ENCODE peak calls at places on chromosomes 16 and 17, in eight cellular contexts. J is tibial artery; D is H9; T is CD8-positive, alpha-beta T cell; C is lung; Q is GM23248; L is CD8-positive, alpha-beta memory T cell; U is right lobe of liver. E is an unnamed sample. For H3K9me3, the result is how much of the 10 kb centered on the place peaks cover.

GRCh38 chr16:56684256-56684925 is 2.1 kb downstream of the MT1X start:
- DNase-seq in J (no peak), D (no peak), T (no peak), C (no peak), Q (no peak), L (no peak), U (peak), E (no peak)

GRCh38 chr17:43332211-43332610 is 66.6 kb upstream of the ARL4D start:
- DNase-seq in J (no peak), D (no peak), T (no peak), C (no peak), Q (no peak), L (no peak), U (no peak), E (no peak)

GRCh38 chr16:70508752-70509151 is 14.6 kb downstream of the COG4 start:
- DNase-seq in J (no peak), D (no peak), T (no peak), C (no peak), Q (no peak), L (no peak), U (no peak), E (no peak)

GRCh38 chr16:74226361-74226979 is 70.1 kb upstream of the PSMD7 start:
- DNase-seq in J (no peak), D (no peak), T (no peak), C (no peak), Q (peak), L (no peak), U (no peak), E (no peak)

GRCh38 chr16:69563605-69564580 is 1.9 kb upstream of the NFAT5 start:
- DNase-seq in J (no peak), D (no peak), T (peak), C (no peak), Q (peak), L (peak), U (no peak), E (peak)

GRCh38 chr16:74169687-74170522 is 126.7 kb upstream of the PSMD7 start:
- DNase-seq in J (no peak), D (no peak), T (no peak), C (no peak), Q (peak), L (no peak), U (no peak), E (no peak)

GRCh38 chr17:72691601-72692000 is 400.9 kb downstream of the SLC39A11 start:
- DNase-seq in J (no peak), D (no peak), T (no peak), C (no peak), Q (peak), L (no peak), U (no peak), E (no peak)

GRCh38 chr16:11163761-11164261 is 92.2 kb downstream of the SOCS1 start:
- DNase-seq in J (no peak), D (no peak), T (no peak), C (no peak), Q (no peak), L (no peak), U (no peak), E (no peak)

GRCh38 chr17:80872999-80873951 is 118.4 kb upstream of the CHMP6 start:
- DNase-seq in J (no peak), D (peak), T (no peak), C (no peak), Q (peak), L (no peak), U (peak), E (no peak)

GRCh38 chr17:76354747-76355310 is 1.1 kb upstream of the PRPSAP1 start:
- DNase-seq in J (no peak), D (no peak), T (no peak), C (no peak), Q (peak), L (no peak), U (no peak), E (no peak)

GRCh38 chr17:28471531-28472342 is 1.7 kb upstream of the SLC13A2 start:
- DNase-seq in J (no peak), D (no peak), T (no peak), C (no peak), Q (no peak), L (no peak), U (no peak), E (no peak)

GRCh38 chr16:49281843-49282642 is 405 bp upstream of the CBLN1 start:
- DNase-seq in J (peak), D (peak), T (no peak), C (peak), Q (peak), L (no peak), U (peak), E (no peak)

GRCh38 chr17:74959826-74960738 is 12.5 kb downstream of the HID1 start:
- DNase-seq in J (no peak), D (peak), T (no peak), C (no peak), Q (peak), L (no peak), U (no peak), E (no peak)

GRCh38 chr16:19837984-19838707 is 46.5 kb downstream of the GPRC5B start:
- DNase-seq in J (no peak), D (peak), T (no peak), C (no peak), Q (no peak), L (no peak), U (no peak), E (no peak)

GRCh38 chr17:64741038-64741641 is 79.0 kb upstream of the SMURF2 start:
- DNase-seq in J (peak), D (no peak), T (no peak), C (peak), Q (peak), L (no peak), U (no peak), E (no peak)

GRCh38 chr17:17626840-17627239 is 35.3 kb upstream of the PEMT start:
- DNase-seq in J (no peak), D (no peak), T (no peak), C (no peak), Q (no peak), L (no peak), U (no peak), E (no peak)

GRCh38 chr17:63578027-63578768 is 22.5 kb upstream of the TACO1 start:
- DNase-seq in J (no peak), D (no peak), T (no peak), C (no peak), Q (no peak), L (no peak), U (no peak), E (no peak)

GRCh38 chr16:17474037-17474436 is 3.3 kb upstream of the XYLT1 start:
- DNase-seq in J (no peak), D (no peak), T (no peak), C (no peak), Q (peak), L (no peak), U (no peak), E (no peak)

GRCh38 chr17:46977348-46977747 is 1.7 kb downstream of the RPRML start:
- DNase-seq in J (no peak), D (peak), T (no peak), C (no peak), Q (peak), L (no peak), U (no peak), E (no peak)

GRCh38 chr16:58418601-58419000 is 26.3 kb downstream of the GINS3 start:
- DNase-seq in J (no peak), D (no peak), T (no peak), C (no peak), Q (peak), L (no peak), U (no peak), E (no peak)

GRCh38 chr17:34706029-34706428 is 126.6 kb downstream of the TMEM132E start:
- DNase-seq in J (no peak), D (peak), T (no peak), C (no peak), Q (peak), L (no peak), U (no peak), E (no peak)

GRCh38 chr16:3022208-3022696 is 1.5 kb downstream of the HCFC1R1 start:
- DNase-seq in J (peak), D (peak), T (peak), C (peak), Q (peak), L (peak), U (no peak), E (peak)

GRCh38 chr16:53744449-53744848 is 40.5 kb downstream of the FTO start:
- DNase-seq in J (no peak), D (peak), T (peak), C (no peak), Q (no peak), L (no peak), U (no peak), E (no peak)

GRCh38 chr17:74339537-74340195 is 13.6 kb downstream of the KIF19 start:
- DNase-seq in J (no peak), D (no peak), T (no peak), C (no peak), Q (no peak), L (no peak), U (no peak), E (no peak)

GRCh38 chr17:76405967-76406647 is 21.7 kb downstream of the SPHK1 start:
- DNase-seq in J (no peak), D (no peak), T (no peak), C (no peak), Q (peak), L (no peak), U (no peak), E (no peak)

GRCh38 chr17:5226940-5227878 is 7.5 kb downstream of the SCIMP start:
- DNase-seq in J (no peak), D (no peak), T (peak), C (peak), Q (no peak), L (peak), U (no peak), E (no peak)

GRCh38 chr16:17320009-17320408 is 150.8 kb downstream of the XYLT1 start:
- DNase-seq in J (no peak), D (no peak), T (no peak), C (no peak), Q (no peak), L (no peak), U (no peak), E (no peak)

GRCh38 chr17:3828151-3828851 is 17.7 kb downstream of the NCBP3 start:
- DNase-seq in J (no peak), D (no peak), T (no peak), C (no peak), Q (no peak), L (no peak), U (no peak), E (no peak)

GRCh38 chr17:40491486-40491885 is 9.9 kb downstream of the TNS4 start:
- DNase-seq in J (no peak), D (peak), T (no peak), C (no peak), Q (no peak), L (no peak), U (no peak), E (no peak)

GRCh38 chr16:29909398-29909797 is 9.1 kb downstream of the ASPHD1 start:
- DNase-seq in J (no peak), D (no peak), T (no peak), C (no peak), Q (peak), L (no peak), U (no peak), E (no peak)

GRCh38 chr17:38852771-38853291 is 690 bp downstream of the RPL23 start:
- DNase-seq in J (no peak), D (no peak), T (peak), C (no peak), Q (peak), L (no peak), U (no peak), E (peak)

GRCh38 chr16:59604331-59604730 is 870.2 kb upstream of the GOT2 start:
- DNase-seq in J (no peak), D (no peak), T (no peak), C (no peak), Q (peak), L (no peak), U (no peak), E (no peak)

GRCh38 chr17:82948081-82948511 is 108.3 kb upstream of the ZNF750 start:
- DNase-seq in J (no peak), D (no peak), T (no peak), C (no peak), Q (no peak), L (no peak), U (peak), E (no peak)
- H3K9me3 ChIP-seq in J (under half), D (half or more), T (under half), C (under half), Q (under half), L (under half), U (under half), E (under half)

GRCh38 chr16:31913668-31914067 is 40.1 kb downstream of the ZNF267 start:
- DNase-seq in J (no peak), D (no peak), T (no peak), C (no peak), Q (no peak), L (no peak), U (no peak), E (no peak)
- H3K9me3 ChIP-seq in J (under half), D (half or more), T (half or more), C (under half), Q (under half), L (half or more), U (half or more), E (half or more)

GRCh38 chr17:83175551-83176271 is 96.3 kb downstream of the METRNL start:
- DNase-seq in J (no peak), D (no peak), T (no peak), C (peak), Q (no peak), L (no peak), U (peak), E (no peak)

GRCh38 chr17:83176956-83177583 is 97.7 kb downstream of the METRNL start:
- DNase-seq in J (no peak), D (no peak), T (no peak), C (peak), Q (no peak), L (no peak), U (peak), E (no peak)

GRCh38 chr17:83174859-83175550 is 95.6 kb downstream of the METRNL start:
- DNase-seq in J (no peak), D (no peak), T (no peak), C (no peak), Q (no peak), L (no peak), U (peak), E (no peak)

GRCh38 chr17:83177611-83178532 is 98.5 kb downstream of the METRNL start:
- DNase-seq in J (no peak), D (peak), T (no peak), C (peak), Q (no peak), L (no peak), U (peak), E (no peak)

GRCh38 chr17:83176272-83176955 is 97.0 kb downstream of the METRNL start:
- DNase-seq in J (no peak), D (no peak), T (no peak), C (peak), Q (no peak), L (no peak), U (peak), E (no peak)
- H3K9me3 ChIP-seq in J (under half), D (under half), T (under half), C (under half), Q (under half), L (under half), U (under half), E (under half)

GRCh38 chr16:35747658-35748455 is 2288.4 kb downstream of the TP53TG3F start:
- DNase-seq in J (no peak), D (no peak), T (no peak), C (no peak), Q (no peak), L (no peak), U (no peak), E (no peak)

GRCh38 chr16:35750157-35750689 is 2290.8 kb downstream of the TP53TG3F start:
- DNase-seq in J (no peak), D (no peak), T (no peak), C (peak), Q (no peak), L (no peak), U (no peak), E (no peak)

GRCh38 chr16:35746963-35747657 is 2287.7 kb downstream of the TP53TG3F start:
- DNase-seq in J (no peak), D (no peak), T (no peak), C (no peak), Q (no peak), L (no peak), U (no peak), E (no peak)

GRCh38 chr16:35749253-35750141 is 2290.1 kb downstream of the TP53TG3F start:
- DNase-seq in J (no peak), D (no peak), T (no peak), C (peak), Q (no peak), L (no peak), U (no peak), E (no peak)

GRCh38 chr16:35748621-35749252 is 2289.3 kb downstream of the TP53TG3F start:
- DNase-seq in J (no peak), D (no peak), T (no peak), C (no peak), Q (no peak), L (no peak), U (no peak), E (no peak)
- H3K9me3 ChIP-seq in J (under half), D (half or more), T (under half), C (under half), Q (under half), L (under half), U (under half), E (under half)

DNA sequence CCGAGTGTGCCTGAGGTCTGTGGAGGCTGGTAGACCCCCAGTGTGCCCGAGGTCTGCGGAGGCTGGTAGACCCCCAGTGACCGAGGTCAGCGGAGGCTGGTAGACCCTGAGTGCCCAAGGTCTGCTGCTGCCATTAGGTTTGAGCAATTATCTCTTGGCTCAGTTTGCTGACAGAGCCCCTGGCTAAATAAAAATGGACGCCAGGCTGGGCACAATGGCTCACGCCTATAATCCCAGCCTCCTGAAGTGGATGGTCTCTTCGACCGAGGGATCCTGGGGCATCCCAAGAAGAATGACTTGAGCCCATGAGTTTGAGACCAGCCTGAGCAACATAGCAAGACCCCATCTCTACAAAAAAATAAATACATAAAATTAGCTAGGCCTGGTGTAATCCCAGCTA is 98.7 kb upstream of the ZNF469 start:
- DNase-seq in J (no peak), D (no peak), T (no peak), C (no peak), Q (no peak), L (no peak), U (no peak), E (no peak)
- H3K9me3 ChIP-seq in J (under half), D (under half), T (under half), C (under half), Q (under half), L (under half), U (under half), E (under half)

GRCh38 chr16:35492225-35492624 is 2032.8 kb downstream of the TP53TG3F start:
- DNase-seq in J (no peak), D (no peak), T (no peak), C (no peak), Q (no peak), L (no peak), U (no peak), E (no peak)
- H3K9me3 ChIP-seq in J (under half), D (half or more), T (under half), C (under half), Q (under half), L (under half), U (under half), E (under half)

E was measured in T-helper 17 cell.